ENCODE peak calls at places on chromosome 4, in nine cellular contexts. One of them, this sample, is unnamed.

GRCh38 chr4:52869196-52869595 is 7.1 kb downstream of the RASL11B start:
- DNase-seq in HFF-Myc: peak; percentile 36
- DNase-seq in glutamatergic neuron: peak; percentile 88
- DNase-seq in CD4-positive, alpha-beta T cell: no peak
- DNase-seq in left ventricle myocardium inferior: peak; percentile 75
- DNase-seq in WTC11: no peak
- DNase-seq in stomach: peak; percentile 26
- DNase-seq in osteoblast: peak; percentile 62
- DNase-seq in prostate gland: no peak
- DNase-seq in this sample: no peak

GRCh38 chr4:188295899-188296298 is 156.7 kb downstream of the TRIML1 start:
- DNase-seq in WTC11: no peak
- DNase-seq in glutamatergic neuron: peak; percentile 62
- DNase-seq in prostate gland: no peak
- DNase-seq in CD4-positive, alpha-beta T cell: no peak
- DNase-seq in left ventricle myocardium inferior: no peak
- DNase-seq in stomach: no peak
- DNase-seq in osteoblast: peak; percentile 89
- DNase-seq in HFF-Myc: no peak
- DNase-seq in this sample: no peak

GRCh38 chr4:182277402-182277801 is 34.2 kb downstream of the TENM3 start:
- DNase-seq in left ventricle myocardium inferior: no peak
- DNase-seq in glutamatergic neuron: no peak
- DNase-seq in HFF-Myc: no peak
- DNase-seq in CD4-positive, alpha-beta T cell: no peak
- DNase-seq in stomach: no peak
- DNase-seq in prostate gland: no peak
- DNase-seq in osteoblast: no peak
- DNase-seq in WTC11: no peak
- DNase-seq in this sample: no peak

GRCh38 chr4:85477538-85477937 is 2.6 kb downstream of the ARHGAP24 start:
- DNase-seq in HFF-Myc: no peak
- DNase-seq in CD4-positive, alpha-beta T cell: no peak
- DNase-seq in osteoblast: no peak
- DNase-seq in prostate gland: no peak
- DNase-seq in stomach: no peak
- DNase-seq in left ventricle myocardium inferior: no peak
- DNase-seq in glutamatergic neuron: no peak
- DNase-seq in WTC11: no peak
- DNase-seq in this sample: peak; percentile 40

GRCh38 chr4:76457885-76458284 is 22.9 kb downstream of the SHROOM3 start:
- DNase-seq in CD4-positive, alpha-beta T cell: no peak
- DNase-seq in glutamatergic neuron: no peak
- DNase-seq in WTC11: no peak
- DNase-seq in prostate gland: no peak
- DNase-seq in HFF-Myc: no peak
- DNase-seq in left ventricle myocardium inferior: no peak
- DNase-seq in stomach: no peak
- DNase-seq in osteoblast: no peak
- DNase-seq in this sample: no peak

GRCh38 chr4:15182600-15183222 is 180.4 kb downstream of the CPEB2 start:
- DNase-seq in glutamatergic neuron: no peak
- DNase-seq in osteoblast: no peak
- DNase-seq in WTC11: no peak
- DNase-seq in left ventricle myocardium inferior: no peak
- DNase-seq in stomach: no peak
- DNase-seq in CD4-positive, alpha-beta T cell: no peak
- DNase-seq in HFF-Myc: no peak
- DNase-seq in prostate gland: no peak
- DNase-seq in this sample: no peak

GRCh38 chr4:98517444-98518021 is 140.9 kb downstream of the TSPAN5 start:
- DNase-seq in left ventricle myocardium inferior: no peak
- DNase-seq in stomach: no peak
- DNase-seq in WTC11: no peak
- DNase-seq in glutamatergic neuron: no peak
- DNase-seq in HFF-Myc: no peak
- DNase-seq in CD4-positive, alpha-beta T cell: no peak
- DNase-seq in prostate gland: no peak
- DNase-seq in osteoblast: no peak
- DNase-seq in this sample: no peak

GRCh38 chr4:182142146-182143085 is 100.8 kb upstream of the TENM3 start:
- DNase-seq in glutamatergic neuron: peak; percentile 39
- DNase-seq in osteoblast: peak; percentile 96
- DNase-seq in prostate gland: no peak
- DNase-seq in HFF-Myc: no peak
- DNase-seq in stomach: no peak
- DNase-seq in WTC11: peak; percentile 71
- DNase-seq in CD4-positive, alpha-beta T cell: no peak
- DNase-seq in left ventricle myocardium inferior: no peak
- DNase-seq in this sample: no peak

GRCh38 chr4:172305698-172306097 is 492.5 kb downstream of the GALNTL6 start:
- DNase-seq in stomach: no peak
- DNase-seq in left ventricle myocardium inferior: no peak
- DNase-seq in glutamatergic neuron: no peak
- DNase-seq in osteoblast: no peak
- DNase-seq in HFF-Myc: no peak
- DNase-seq in CD4-positive, alpha-beta T cell: no peak
- DNase-seq in WTC11: no peak
- DNase-seq in prostate gland: no peak
- DNase-seq in this sample: no peak

GRCh38 chr4:147396105-147396504 is 84.8 kb upstream of the EDNRA start:
- DNase-seq in osteoblast: no peak
- DNase-seq in WTC11: no peak
- DNase-seq in left ventricle myocardium inferior: no peak
- DNase-seq in HFF-Myc: no peak
- DNase-seq in glutamatergic neuron: no peak
- DNase-seq in CD4-positive, alpha-beta T cell: no peak
- DNase-seq in prostate gland: no peak
- DNase-seq in stomach: no peak
- DNase-seq in this sample: no peak

GRCh38 chr4:111475001-111475400 is 670.3 kb upstream of the FAM241A start:
- DNase-seq in left ventricle myocardium inferior: no peak
- DNase-seq in glutamatergic neuron: peak; percentile 51
- DNase-seq in CD4-positive, alpha-beta T cell: no peak
- DNase-seq in stomach: no peak
- DNase-seq in prostate gland: no peak
- DNase-seq in osteoblast: no peak
- DNase-seq in WTC11: peak; percentile 67
- DNase-seq in HFF-Myc: no peak
- DNase-seq in this sample: no peak

GRCh38 chr4:5371415-5372190 is 320.3 kb downstream of the STK32B start:
- DNase-seq in prostate gland: no peak
- DNase-seq in osteoblast: peak; percentile 36
- DNase-seq in HFF-Myc: no peak
- DNase-seq in glutamatergic neuron: no peak
- DNase-seq in WTC11: no peak
- DNase-seq in CD4-positive, alpha-beta T cell: no peak
- DNase-seq in left ventricle myocardium inferior: no peak
- DNase-seq in stomach: no peak
- DNase-seq in this sample: no peak

GRCh38 chr4:182143822-182144620 is 99.2 kb upstream of the TENM3 start:
- DNase-seq in osteoblast: peak; percentile 95
- DNase-seq in left ventricle myocardium inferior: no peak
- DNase-seq in HFF-Myc: peak; percentile 19
- DNase-seq in CD4-positive, alpha-beta T cell: no peak
- DNase-seq in prostate gland: no peak
- DNase-seq in stomach: no peak
- DNase-seq in WTC11: peak; percentile 69
- DNase-seq in glutamatergic neuron: peak; percentile 60
- DNase-seq in this sample: no peak

GRCh38 chr4:183074288-183074990 is 24.6 kb upstream of the WWC2 start:
- DNase-seq in glutamatergic neuron: no peak
- DNase-seq in stomach: no peak
- DNase-seq in prostate gland: no peak
- DNase-seq in HFF-Myc: no peak
- DNase-seq in osteoblast: peak; percentile 75
- DNase-seq in CD4-positive, alpha-beta T cell: no peak
- DNase-seq in left ventricle myocardium inferior: no peak
- DNase-seq in WTC11: no peak
- DNase-seq in this sample: no peak

GRCh38 chr4:25663778-25664177 is 8.1 kb downstream of the SLC34A2 start:
- DNase-seq in CD4-positive, alpha-beta T cell: no peak
- DNase-seq in HFF-Myc: no peak
- DNase-seq in left ventricle myocardium inferior: no peak
- DNase-seq in prostate gland: no peak
- DNase-seq in glutamatergic neuron: peak; percentile 49
- DNase-seq in osteoblast: no peak
- DNase-seq in stomach: no peak
- DNase-seq in WTC11: no peak
- DNase-seq in this sample: no peak

GRCh38 chr4:20529681-20530080 is 170.6 kb upstream of the PACRGL start:
- DNase-seq in prostate gland: no peak
- DNase-seq in glutamatergic neuron: no peak
- DNase-seq in left ventricle myocardium inferior: no peak
- DNase-seq in CD4-positive, alpha-beta T cell: no peak
- DNase-seq in osteoblast: no peak
- DNase-seq in HFF-Myc: no peak
- DNase-seq in WTC11: no peak
- DNase-seq in stomach: no peak
- DNase-seq in this sample: no peak

GRCh38 chr4:72394264-72394663 is 174.8 kb downstream of the ADAMTS3 start:
- DNase-seq in osteoblast: no peak
- DNase-seq in HFF-Myc: peak; percentile 14
- DNase-seq in WTC11: no peak
- DNase-seq in CD4-positive, alpha-beta T cell: no peak
- DNase-seq in glutamatergic neuron: no peak
- DNase-seq in prostate gland: no peak
- DNase-seq in left ventricle myocardium inferior: no peak
- DNase-seq in stomach: no peak
- DNase-seq in this sample: no peak

GRCh38 chr4:1842993-1843448 is 12.9 kb downstream of the LETM1 start:
- DNase-seq in CD4-positive, alpha-beta T cell: no peak
- DNase-seq in prostate gland: no peak
- DNase-seq in left ventricle myocardium inferior: peak; percentile 39
- DNase-seq in stomach: no peak
- DNase-seq in HFF-Myc: peak; percentile 87
- DNase-seq in glutamatergic neuron: no peak
- DNase-seq in osteoblast: peak; percentile 98
- DNase-seq in WTC11: no peak
- DNase-seq in this sample: no peak

GRCh38 chr4:139740531-139741041 is 75.0 kb downstream of the MGST2 start:
- DNase-seq in glutamatergic neuron: no peak
- DNase-seq in left ventricle myocardium inferior: peak; percentile 60
- DNase-seq in prostate gland: peak; percentile 87
- DNase-seq in CD4-positive, alpha-beta T cell: no peak
- DNase-seq in osteoblast: peak; percentile 94
- DNase-seq in WTC11: no peak
- DNase-seq in stomach: peak; percentile 56
- DNase-seq in HFF-Myc: peak; percentile 66
- DNase-seq in this sample: no peak

GRCh38 chr4:7683126-7683703 is 248.5 kb upstream of the PSAPL1 start:
- DNase-seq in CD4-positive, alpha-beta T cell: no peak
- DNase-seq in left ventricle myocardium inferior: no peak
- DNase-seq in HFF-Myc: no peak
- DNase-seq in prostate gland: no peak
- DNase-seq in glutamatergic neuron: no peak
- DNase-seq in stomach: no peak
- DNase-seq in osteoblast: peak; percentile 39
- DNase-seq in WTC11: no peak
- DNase-seq in this sample: no peak

GRCh38 chr4:26022346-26022891 is 108.4 kb downstream of the SMIM20 start:
- DNase-seq in stomach: peak; percentile 68
- DNase-seq in osteoblast: peak; percentile 93
- DNase-seq in left ventricle myocardium inferior: no peak
- DNase-seq in WTC11: no peak
- DNase-seq in glutamatergic neuron: no peak
- DNase-seq in prostate gland: peak; percentile 75
- DNase-seq in HFF-Myc: no peak
- DNase-seq in CD4-positive, alpha-beta T cell: no peak
- DNase-seq in this sample: no peak

GRCh38 chr4:177308125-177308524 is 1.5 kb upstream of the NEIL3 start:
- DNase-seq in left ventricle myocardium inferior: no peak
- DNase-seq in CD4-positive, alpha-beta T cell: no peak
- DNase-seq in WTC11: no peak
- DNase-seq in osteoblast: peak; percentile 65
- DNase-seq in prostate gland: no peak
- DNase-seq in glutamatergic neuron: no peak
- DNase-seq in HFF-Myc: peak; percentile 41
- DNase-seq in stomach: no peak
- DNase-seq in this sample: no peak

GRCh38 chr4:188971125-188971524 is 831.9 kb downstream of the TRIML1 start:
- DNase-seq in HFF-Myc: no peak
- DNase-seq in stomach: no peak
- DNase-seq in WTC11: no peak
- DNase-seq in left ventricle myocardium inferior: no peak
- DNase-seq in prostate gland: no peak
- DNase-seq in CD4-positive, alpha-beta T cell: no peak
- DNase-seq in glutamatergic neuron: no peak
- DNase-seq in osteoblast: no peak
- DNase-seq in this sample: no peak

GRCh38 chr4:153451931-153452660 is 14.1 kb upstream of the TMEM131L start:
- DNase-seq in HFF-Myc: no peak
- DNase-seq in prostate gland: no peak
- DNase-seq in WTC11: peak; percentile 64
- DNase-seq in CD4-positive, alpha-beta T cell: no peak
- DNase-seq in glutamatergic neuron: peak; percentile 23
- DNase-seq in left ventricle myocardium inferior: no peak
- DNase-seq in stomach: no peak
- DNase-seq in osteoblast: no peak
- DNase-seq in this sample: no peak
- TF ChIP-seq CTCF in HFF-Myc: no peak
- TF ChIP-seq CTCF in prostate gland: no peak
- TF ChIP-seq CTCF in WTC11: no peak
- TF ChIP-seq CTCF in CD4-positive, alpha-beta T cell: no peak
- TF ChIP-seq CTCF in glutamatergic neuron: no peak
- TF ChIP-seq CTCF in left ventricle myocardium inferior: no peak
- TF ChIP-seq CTCF in stomach: no peak
- TF ChIP-seq CTCF in osteoblast: no peak
- TF ChIP-seq CTCF in this sample: no peak

GRCh38 chr4:12555011-12555410 is 929.1 kb downstream of the RAB28 start:
- DNase-seq in prostate gland: no peak
- DNase-seq in stomach: no peak
- DNase-seq in glutamatergic neuron: no peak
- DNase-seq in WTC11: no peak
- DNase-seq in CD4-positive, alpha-beta T cell: no peak
- DNase-seq in left ventricle myocardium inferior: no peak
- DNase-seq in osteoblast: peak; percentile 65
- DNase-seq in HFF-Myc: no peak
- DNase-seq in this sample: no peak
- TF ChIP-seq CTCF in prostate gland: no peak
- TF ChIP-seq CTCF in stomach: no peak
- TF ChIP-seq CTCF in glutamatergic neuron: no peak
- TF ChIP-seq CTCF in WTC11: no peak
- TF ChIP-seq CTCF in CD4-positive, alpha-beta T cell: no peak
- TF ChIP-seq CTCF in left ventricle myocardium inferior: no peak
- TF ChIP-seq CTCF in osteoblast: no peak
- TF ChIP-seq CTCF in HFF-Myc: no peak
- TF ChIP-seq CTCF in this sample: no peak

GRCh38 chr4:78691333-78691732 is 84.8 kb upstream of the BMP2K start:
- DNase-seq in CD4-positive, alpha-beta T cell: no peak
- DNase-seq in HFF-Myc: no peak
- DNase-seq in left ventricle myocardium inferior: no peak
- DNase-seq in WTC11: no peak
- DNase-seq in osteoblast: peak; percentile 58
- DNase-seq in prostate gland: no peak
- DNase-seq in glutamatergic neuron: no peak
- DNase-seq in stomach: no peak
- DNase-seq in this sample: no peak
- TF ChIP-seq CTCF in CD4-positive, alpha-beta T cell: no peak
- TF ChIP-seq CTCF in HFF-Myc: no peak
- TF ChIP-seq CTCF in left ventricle myocardium inferior: no peak
- TF ChIP-seq CTCF in WTC11: no peak
- TF ChIP-seq CTCF in osteoblast: peak; percentile 11
- TF ChIP-seq CTCF in prostate gland: no peak
- TF ChIP-seq CTCF in glutamatergic neuron: no peak
- TF ChIP-seq CTCF in stomach: no peak
- TF ChIP-seq CTCF in this sample: no peak

GRCh38 chr4:157204634-157205244 is 15.8 kb upstream of the GRIA2 start:
- DNase-seq in CD4-positive, alpha-beta T cell: no peak
- DNase-seq in prostate gland: no peak
- DNase-seq in left ventricle myocardium inferior: no peak
- DNase-seq in WTC11: peak; percentile 81
- DNase-seq in stomach: no peak
- DNase-seq in HFF-Myc: no peak
- DNase-seq in glutamatergic neuron: peak; percentile 75
- DNase-seq in osteoblast: no peak
- DNase-seq in this sample: no peak
- TF ChIP-seq CTCF in CD4-positive, alpha-beta T cell: no peak
- TF ChIP-seq CTCF in prostate gland: no peak
- TF ChIP-seq CTCF in left ventricle myocardium inferior: peak; percentile 27
- TF ChIP-seq CTCF in WTC11: peak; percentile 75
- TF ChIP-seq CTCF in stomach: no peak
- TF ChIP-seq CTCF in HFF-Myc: peak; percentile 63
- TF ChIP-seq CTCF in glutamatergic neuron: peak; percentile 68
- TF ChIP-seq CTCF in osteoblast: peak; percentile 46
- TF ChIP-seq CTCF in this sample: no peak

This sample was measured in Peyer's patch.